ENCODE peak calls at places on chromosomes 6 and 20, in ten cellular contexts. M is fibroblast of pulmonary artery; K is amniotic epithelial cell; J is heart left ventricle; O is HEK293T; S is stimulated activated CD4-positive, alpha-beta T cell treated with anti-CD3 and anti-CD28 coated beads, Interleukin-2, amount 100 ng/mL, for 24 hours; F is HepG2; D is NCI-H1417; P is astrocyte of the spinal cord; X is non-pigmented ciliary epithelial cell. Q is an unnamed sample.

GRCh38 chr6:7135755-7136154 is 28.0 kb downstream of the RREB1 start:
- DNase-seq in P (no peak), D (no peak), S (no peak), J (no peak), F (no peak), K (no peak), O (no peak), M (no peak), X (no peak), Q (no peak)

GRCh38 chr6:90249044-90249443 is 47.6 kb downstream of the BACH2 start:
- DNase-seq in K (no peak), S (no peak), J (no peak), M (no peak), F (no peak), O (no peak), D (no peak), X (no peak), P (no peak), Q (no peak)

GRCh38 chr6:49923826-49924225 is 40.1 kb downstream of the DEFB114 start:
- DNase-seq in D (peak; percentile 8), P (no peak), X (no peak), S (no peak), F (no peak), J (no peak), O (no peak), K (no peak), M (no peak), Q (no peak)

GRCh38 chr6:68575765-68576439 is 59.2 kb upstream of the ADGRB3 start:
- DNase-seq in M (peak; percentile 0), P (peak; percentile 55), X (no peak), K (no peak), D (peak; percentile 56), S (no peak), F (no peak), O (peak; percentile 56), J (no peak), Q (no peak)

GRCh38 chr6:87420360-87420759 is 12.6 kb downstream of the CFAP206 start:
- DNase-seq in F (no peak), D (no peak), S (no peak), J (no peak), K (no peak), O (no peak), X (no peak), M (no peak), P (no peak), Q (no peak)

GRCh38 chr20:5095454-5095853 is 24.3 kb downstream of the PCNA start:
- DNase-seq in D (no peak), J (no peak), F (no peak), M (no peak), P (no peak), S (no peak), K (no peak), O (no peak), X (no peak), Q (no peak)

GRCh38 chr6:5995705-5996686 is 10.7 kb downstream of the NRN1 start:
- DNase-seq in J (peak; percentile 81), F (peak; percentile 39), K (peak; percentile 41), M (peak; percentile 11), S (no peak), O (peak; percentile 80), P (peak; percentile 67), X (no peak), D (peak; percentile 62), Q (no peak)

GRCh38 chr6:16698988-16699868 is 62.0 kb downstream of the ATXN1 start:
- DNase-seq in K (peak; percentile 75), P (peak; percentile 58), S (no peak), J (no peak), F (peak; percentile 94), O (no peak), X (no peak), D (no peak), M (peak; percentile 41), Q (no peak)

GRCh38 chr6:143332153-143332845 is 118.2 kb downstream of the ADAT2 start:
- DNase-seq in S (no peak), P (no peak), K (no peak), X (no peak), F (no peak), D (no peak), O (no peak), M (no peak), J (no peak), Q (no peak)

GRCh38 chr6:6007311-6008113 is 787 bp upstream of the NRN1 start:
- DNase-seq in P (no peak), X (no peak), K (no peak), O (peak; percentile 36), F (no peak), D (peak; percentile 51), S (peak; percentile 48), M (no peak), J (peak; percentile 41), Q (no peak)

GRCh38 chr6:89079611-89080213 is 839 bp upstream of the PNRC1 start:
- DNase-seq in P (peak; percentile 85), O (peak; percentile 16), S (peak; percentile 45), M (peak; percentile 81), J (peak; percentile 52), K (peak; percentile 74), F (no peak), X (no peak), D (peak; percentile 71), Q (peak; percentile 83)